ENCODE peak calls at places on chromosome 17, in five cellular contexts. F, D, Z, W and J are unnamed samples.

GRCh38 chr17:14297161-14297851 is 3.6 kb upstream of the HS3ST3B1 start:
- DNase-seq in D (peak), Z (peak), W (peak), F (no peak), J (no peak)

GRCh38 chr17:36697907-36698526 is 96.6 kb downstream of the MRM1 start:
- DNase-seq in F (peak), D (peak), Z (no peak), W (no peak), J (no peak)

GRCh38 chr17:5209396-5209795 is 17.7 kb upstream of the ZNF594 start:
- DNase-seq in D (no peak), W (no peak), F (no peak), Z (no peak), J (no peak)

GRCh38 chr17:73611630-73612029 is 32.6 kb downstream of the SDK2 start:
- DNase-seq in Z (no peak), F (no peak), D (no peak), W (no peak), J (no peak)

GRCh38 chr17:42185497-42185860 is 227 bp upstream of the HCRT start:
- DNase-seq in Z (no peak), F (no peak), D (no peak), W (no peak), J (no peak)

GRCh38 chr17:68695659-68696058 is 94.5 kb upstream of the FAM20A start:
- DNase-seq in Z (no peak), D (no peak), F (no peak), W (no peak), J (no peak)

GRCh38 chr17:29444589-29444988 is 54.4 kb downstream of the TAOK1 start:
- DNase-seq in D (no peak), Z (no peak), F (no peak), W (no peak), J (no peak)

GRCh38 chr17:44981221-44981968 is 13.3 kb upstream of the C1QL1 start:
- DNase-seq in Z (peak), D (no peak), W (peak), F (no peak), J (no peak)

GRCh38 chr17:82443465-82444283 is 6.9 kb downstream of the CYBC1 start:
- DNase-seq in Z (no peak), F (no peak), D (no peak), W (no peak), J (no peak)

GRCh38 chr17:34413443-34414076 is 50.5 kb upstream of the CCL1 start:
- DNase-seq in Z (no peak), W (no peak), F (peak), D (no peak), J (no peak)

GRCh38 chr17:61394630-61395408 is 4.8 kb upstream of the TBX2 start:
- DNase-seq in Z (no peak), W (no peak), F (no peak), D (no peak), J (no peak)

GRCh38 chr17:66951605-66951953 is 12.9 kb upstream of the CACNG4 start:
- DNase-seq in Z (no peak), D (no peak), F (no peak), W (no peak), J (no peak)

GRCh38 chr17:36703860-36704266 is 102.5 kb downstream of the MRM1 start:
- DNase-seq in F (peak), D (peak), W (peak), Z (no peak), J (no peak)

GRCh38 chr17:9120471-9120870 is 99.2 kb downstream of the NTN1 start:
- DNase-seq in W (no peak), F (peak), Z (peak), D (peak), J (no peak)

GRCh38 chr17:40323731-40324650 is 15.0 kb downstream of the RARA start:
- DNase-seq in W (no peak), F (no peak), D (no peak), Z (no peak), J (no peak)

GRCh38 chr17:4908301-4908700 is 5.4 kb upstream of the CHRNE start:
- DNase-seq in Z (peak), D (peak), W (no peak), F (no peak), J (no peak)

GRCh38 chr17:71438631-71439146 is 682.1 kb upstream of the SOX9 start:
- DNase-seq in F (no peak), Z (peak), D (no peak), W (peak), J (no peak)

GRCh38 chr17:29663155-29663554 is 40.4 kb upstream of the CORO6 start:
- DNase-seq in F (peak), Z (peak), D (no peak), W (no peak), J (no peak)

GRCh38 chr17:57627591-57627990 is 117.5 kb downstream of the CCDC182 start:
- DNase-seq in W (no peak), D (no peak), F (no peak), Z (no peak), J (no peak)

GRCh38 chr17:46944931-46945330 is 22.0 kb downstream of the GOSR2 start:
- DNase-seq in D (no peak), W (no peak), Z (no peak), F (no peak), J (no peak)

GRCh38 chr17:51118330-51119195 is 2.1 kb downstream of the SPAG9 start:
- DNase-seq in D (no peak), W (no peak), Z (peak), F (no peak), J (no peak)

GRCh38 chr17:7436556-7437368 is 1.5 kb downstream of the TMEM102 start:
- DNase-seq in D (peak), F (no peak), Z (peak), W (peak), J (no peak)

GRCh38 chr17:58328195-58329034 is at the start of gene TSPOAP1:
- DNase-seq in F (peak), Z (no peak), D (peak), W (no peak), J (peak)

GRCh38 chr17:27553019-27553511 is 77.9 kb upstream of the LGALS9 start:
- DNase-seq in D (no peak), F (no peak), Z (no peak), W (no peak), J (no peak)

GRCh38 chr17:74812109-74812864 is 36.1 kb upstream of the NAT9 start:
- DNase-seq in W (no peak), Z (no peak), D (no peak), F (no peak), J (no peak)

GRCh38 chr17:57213180-57213825 is 43.0 kb upstream of the MSI2 start:
- DNase-seq in Z (no peak), F (peak), D (no peak), W (no peak), J (no peak)

GRCh38 chr17:57914274-57915147 is 40.7 kb downstream of the CUEDC1 start:
- DNase-seq in W (no peak), Z (no peak), D (no peak), F (no peak), J (no peak)

GRCh38 chr17:4536259-4536741 is 18.9 kb downstream of the MYBBP1A start:
- DNase-seq in D (no peak), Z (no peak), W (no peak), F (peak), J (no peak)

GRCh38 chr17:51279183-51279582 is 18.8 kb downstream of the UTP18 start:
- DNase-seq in W (no peak), D (no peak), F (no peak), Z (no peak), J (no peak)

GRCh38 chr17:57519199-57519598 is 225.9 kb downstream of the CCDC182 start:
- DNase-seq in F (no peak), D (no peak), W (no peak), Z (no peak), J (no peak)

GRCh38 chr17:56641894-56642293 is 48.4 kb downstream of the NOG start:
- DNase-seq in Z (no peak), F (no peak), W (no peak), D (no peak), J (no peak)

GRCh38 chr17:56838687-56839086 is 4.7 kb downstream of the DGKE start:
- DNase-seq in F (no peak), Z (no peak), W (no peak), D (no peak), J (no peak)

GRCh38 chr17:81573794-81574642 is 21.9 kb upstream of the FAAP100 start:
- DNase-seq in Z (no peak), D (no peak), F (no peak), W (no peak), J (no peak)

GRCh38 chr17:11245792-11246191 is 4.8 kb downstream of the SHISA6 start:
- DNase-seq in Z (no peak), W (no peak), D (no peak), F (no peak), J (no peak)

GRCh38 chr17:60260540-60260939 is 110.8 kb downstream of the CA4 start:
- DNase-seq in F (no peak), Z (no peak), D (no peak), W (no peak), J (no peak)

GRCh38 chr17:12523244-12523643 is 142.4 kb upstream of the MYOCD start:
- DNase-seq in F (no peak), W (no peak), Z (no peak), D (no peak), J (no peak)
- TF ChIP-seq ESRRA in F (no peak), W (no peak), Z (no peak), D (no peak), J (no peak)

GRCh38 chr17:2854662-2855061 is 58.4 kb downstream of the RAP1GAP2 start:
- DNase-seq in Z (no peak), W (peak), D (no peak), F (no peak), J (no peak)

GRCh38 chr17:2852729-2853110 is 56.5 kb downstream of the RAP1GAP2 start:
- DNase-seq in D (peak), F (no peak), W (no peak), Z (no peak), J (no peak)

GRCh38 chr17:2852211-2852610 is 56.0 kb downstream of the RAP1GAP2 start:
- DNase-seq in Z (no peak), F (no peak), D (no peak), W (no peak), J (no peak)

GRCh38 chr17:2853722-2854580 is 57.7 kb downstream of the RAP1GAP2 start:
- DNase-seq in D (peak), Z (no peak), W (peak), F (no peak), J (no peak)

DNA sequence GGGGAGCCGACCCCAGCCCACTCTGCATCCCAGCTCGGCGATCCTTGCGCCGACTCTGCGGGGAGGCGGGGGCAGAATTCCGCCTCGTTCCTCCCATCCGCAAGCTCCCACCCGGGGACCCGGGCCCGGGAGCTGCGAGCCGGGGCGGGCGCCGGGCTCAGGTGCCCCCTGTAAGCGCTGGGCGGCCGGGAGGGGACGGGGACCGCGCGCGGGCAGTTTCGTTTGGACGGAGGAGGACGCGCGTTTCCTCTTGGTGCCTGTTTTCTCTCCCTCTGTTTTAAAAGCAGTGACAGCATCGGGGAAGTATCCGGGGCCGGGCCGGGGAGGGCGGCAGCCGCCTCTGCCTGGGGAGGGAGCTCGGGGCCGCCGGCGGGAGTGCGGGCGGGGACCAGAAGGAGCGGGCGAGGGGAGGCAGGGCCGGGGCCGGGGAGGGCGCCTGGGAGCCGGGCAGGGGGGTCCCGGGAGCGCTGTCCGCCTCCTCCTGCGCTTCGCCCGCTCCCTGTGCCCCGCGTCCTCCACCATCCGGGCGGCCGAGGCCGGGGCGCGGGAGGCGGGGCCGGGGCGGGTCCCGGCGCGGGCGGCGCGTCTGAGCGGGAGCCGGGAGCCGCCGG is 57.0 kb downstream of the RAP1GAP2 start:
- DNase-seq in Z (no peak), F (peak), W (peak), D (peak), J (no peak)
- TF ChIP-seq ESRRA in Z (no peak), F (no peak), W (no peak), D (no peak), J (no peak)

DNA sequence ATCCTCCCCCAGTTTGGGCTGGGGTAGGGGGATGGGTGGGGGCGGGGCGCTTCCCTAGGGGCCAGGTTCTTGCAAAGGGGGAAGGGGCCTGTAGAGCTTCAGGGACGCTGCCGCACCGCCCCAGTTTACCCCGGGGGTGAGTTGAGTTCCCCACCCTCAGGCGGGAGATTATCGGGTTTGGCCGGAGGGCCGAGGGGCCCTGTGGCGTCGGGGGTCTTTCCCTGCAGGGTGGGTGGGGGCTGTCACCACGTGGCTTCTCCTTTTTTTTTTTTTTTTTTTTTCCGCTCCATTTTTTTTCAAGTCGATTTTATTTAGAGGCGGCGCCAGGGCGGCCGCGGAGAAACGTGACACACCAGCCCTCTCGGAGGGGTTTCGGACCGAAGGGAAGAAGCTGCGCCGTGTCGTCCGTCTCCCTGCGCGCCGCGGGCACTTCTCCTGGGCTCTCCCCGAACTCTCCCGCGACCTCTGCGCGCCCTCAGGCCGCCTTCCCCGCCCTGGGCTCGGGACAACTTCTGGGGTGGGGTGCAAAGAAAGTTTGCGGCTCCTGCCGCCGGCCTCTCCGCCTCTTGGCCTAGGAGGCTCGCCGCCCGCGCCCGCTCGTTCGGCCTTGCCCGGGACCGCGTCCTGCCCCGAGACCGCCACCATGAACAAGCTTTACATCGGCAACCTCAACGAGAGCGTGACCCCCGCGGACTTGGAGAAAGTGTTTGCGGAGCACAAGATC is at the start of gene IGF2BP1:
- DNase-seq in F (no peak), D (peak), W (peak), Z (peak), J (no peak)
- TF ChIP-seq ESRRA in F (no peak), D (no peak), W (no peak), Z (no peak), J (no peak)

DNA sequence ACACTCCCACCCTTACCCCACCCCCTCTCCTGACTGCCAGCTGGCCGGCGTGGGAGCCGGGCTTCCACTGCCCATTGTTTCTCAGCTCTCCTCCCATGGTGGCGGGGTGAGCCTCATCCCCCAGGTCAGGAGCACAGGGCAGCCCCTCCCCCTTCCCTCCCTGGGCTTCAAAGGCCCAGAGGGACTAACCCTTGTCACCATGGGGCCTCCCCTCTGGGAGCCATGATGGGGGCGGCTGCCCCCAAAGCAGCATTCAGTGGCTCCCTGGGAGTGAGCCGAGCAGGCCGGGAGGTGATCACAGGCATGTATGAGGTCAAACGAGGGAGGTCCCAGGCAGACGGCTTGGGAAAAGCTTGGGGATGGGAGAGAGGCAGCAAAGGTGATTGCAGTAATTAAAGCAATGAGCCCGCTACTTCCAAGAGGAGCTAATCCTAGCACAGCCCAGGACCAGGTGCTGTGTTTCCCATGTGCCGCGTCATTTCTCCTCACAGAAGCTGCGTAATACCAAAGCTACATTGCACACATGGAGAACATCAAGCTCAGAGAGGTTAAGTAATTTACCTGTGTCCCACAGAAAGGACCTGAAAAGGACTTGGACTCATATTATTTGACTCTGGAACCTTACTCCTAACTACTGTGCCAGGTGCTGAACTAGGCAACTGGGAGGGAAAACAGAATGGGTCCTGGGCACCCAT is 24.5 kb downstream of the CDK5RAP3 start:
- DNase-seq in W (no peak), D (peak), F (no peak), Z (no peak), J (no peak)
- TF ChIP-seq ESRRA in W (no peak), D (no peak), F (no peak), Z (no peak), J (no peak)

GRCh38 chr17:76528528-76529223 is 8.8 kb downstream of the CYGB start:
- DNase-seq in D (no peak), Z (no peak), W (no peak), F (peak), J (no peak)
- TF ChIP-seq ESRRA in D (no peak), Z (no peak), W (no peak), F (no peak), J (no peak)

DNA sequence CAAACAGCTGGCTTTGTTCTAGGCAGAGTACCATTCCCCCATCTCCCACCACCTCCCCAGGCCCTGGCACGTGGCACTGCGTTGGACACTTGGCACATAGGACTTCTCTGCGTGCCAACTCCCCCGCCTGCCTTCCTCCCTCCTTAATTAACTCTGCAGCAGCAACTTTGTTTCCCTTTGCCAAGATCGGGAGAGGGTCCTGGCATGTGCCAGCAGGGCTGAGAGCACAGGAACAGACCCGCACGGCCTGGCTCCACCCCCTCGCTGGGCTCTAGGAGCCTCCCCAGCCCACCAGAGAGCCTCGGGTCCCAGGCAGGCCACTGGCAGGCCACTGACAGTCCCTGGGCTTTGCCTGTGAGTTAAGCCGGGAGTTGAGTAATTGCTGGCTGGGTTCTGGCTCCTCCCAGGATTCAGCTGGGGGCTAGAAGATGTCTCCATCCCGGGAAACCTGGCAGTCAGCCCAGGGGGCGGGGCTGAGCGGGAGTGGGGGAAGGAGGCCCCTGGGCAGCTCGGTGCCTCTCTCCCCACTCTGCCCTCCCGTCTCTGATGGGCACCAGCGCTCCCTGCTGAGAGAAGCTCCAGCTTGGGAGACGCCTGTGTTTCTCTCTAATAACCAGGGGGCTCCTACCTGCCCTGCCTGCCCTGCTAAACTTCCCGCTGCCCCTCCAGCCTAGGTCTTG is 224.0 kb upstream of the TNRC6C start:
- DNase-seq in F (peak), Z (peak), D (peak), W (peak), J (no peak)
- TF ChIP-seq ESRRA in F (no peak), Z (no peak), D (no peak), W (no peak), J (no peak)

GRCh38 chr17:63834431-63835166 is 7.1 kb upstream of the FTSJ3 start:
- DNase-seq in W (peak), D (peak), Z (peak), F (peak), J (no peak)
- TF ChIP-seq ESRRA in W (no peak), D (no peak), Z (no peak), F (peak), J (no peak)

GRCh38 chr17:80101160-80101945 is at the start of gene GAA:
- DNase-seq in F (peak), D (peak), W (peak), Z (peak), J (peak)
- TF ChIP-seq ESRRA in F (no peak), D (peak), W (no peak), Z (no peak), J (no peak)